ENCODE peak calls at places on chromosomes 16 and 17, in six cellular contexts. One of them, this sample, is unnamed.

GRCh38 chr17:51559778-51560177 is 299.4 kb downstream of the UTP18 start:
- DNase-seq in amniotic epithelial cell: no peak
- DNase-seq in adipocyte: no peak
- DNase-seq in astrocyte of the cerebellum: no peak
- DNase-seq in kidney epithelial cell: no peak
- DNase-seq in HS-5: no peak
- DNase-seq in this sample: no peak

GRCh38 chr17:40436631-40437030 is 6.6 kb upstream of the IGFBP4 start:
- DNase-seq in amniotic epithelial cell: no peak
- DNase-seq in HS-5: no peak
- DNase-seq in kidney epithelial cell: no peak
- DNase-seq in astrocyte of the cerebellum: no peak
- DNase-seq in adipocyte: no peak
- DNase-seq in this sample: no peak

GRCh38 chr17:34451313-34451712 is 88.3 kb upstream of the CCL1 start:
- DNase-seq in HS-5: no peak
- DNase-seq in amniotic epithelial cell: no peak
- DNase-seq in kidney epithelial cell: no peak
- DNase-seq in adipocyte: peak; percentile 8
- DNase-seq in astrocyte of the cerebellum: no peak
- DNase-seq in this sample: no peak

GRCh38 chr16:69601250-69601649 is 35.5 kb downstream of the NFAT5 start:
- DNase-seq in HS-5: no peak
- DNase-seq in amniotic epithelial cell: no peak
- DNase-seq in astrocyte of the cerebellum: no peak
- DNase-seq in kidney epithelial cell: no peak
- DNase-seq in adipocyte: no peak
- DNase-seq in this sample: no peak

GRCh38 chr17:1649844-1650409 is at the start of gene RILP:
- DNase-seq in adipocyte: no peak
- DNase-seq in kidney epithelial cell: no peak
- DNase-seq in amniotic epithelial cell: peak; percentile 40
- DNase-seq in astrocyte of the cerebellum: no peak
- DNase-seq in HS-5: no peak
- DNase-seq in this sample: no peak

GRCh38 chr17:75265614-75266314 is 4.1 kb downstream of the MRPS7 start:
- DNase-seq in astrocyte of the cerebellum: no peak
- DNase-seq in amniotic epithelial cell: no peak
- DNase-seq in kidney epithelial cell: no peak
- DNase-seq in adipocyte: no peak
- DNase-seq in HS-5: no peak
- DNase-seq in this sample: no peak

GRCh38 chr17:37650419-37651003 is 7.3 kb upstream of the DDX52 start:
- DNase-seq in kidney epithelial cell: no peak
- DNase-seq in amniotic epithelial cell: peak; percentile 50
- DNase-seq in HS-5: no peak
- DNase-seq in astrocyte of the cerebellum: no peak
- DNase-seq in adipocyte: peak; percentile 79
- DNase-seq in this sample: no peak

GRCh38 chr16:56332464-56333079 is 92.8 kb downstream of the AMFR start:
- DNase-seq in HS-5: no peak
- DNase-seq in amniotic epithelial cell: peak; percentile 74
- DNase-seq in astrocyte of the cerebellum: no peak
- DNase-seq in adipocyte: peak; percentile 56
- DNase-seq in kidney epithelial cell: no peak
- DNase-seq in this sample: no peak

GRCh38 chr17:3602499-3602898 is 6.7 kb downstream of the TRPV1 start:
- DNase-seq in kidney epithelial cell: no peak
- DNase-seq in astrocyte of the cerebellum: no peak
- DNase-seq in adipocyte: peak; percentile 14
- DNase-seq in amniotic epithelial cell: peak; percentile 16
- DNase-seq in HS-5: no peak
- DNase-seq in this sample: no peak

GRCh38 chr17:82789051-82789592 is 37.3 kb downstream of the TBCD start:
- DNase-seq in astrocyte of the cerebellum: no peak
- DNase-seq in HS-5: no peak
- DNase-seq in kidney epithelial cell: no peak
- DNase-seq in amniotic epithelial cell: no peak
- DNase-seq in adipocyte: no peak
- DNase-seq in this sample: no peak

GRCh38 chr16:57092786-57093301 is 461 bp downstream of the CPNE2 start:
- DNase-seq in astrocyte of the cerebellum: no peak
- DNase-seq in adipocyte: peak; percentile 72
- DNase-seq in amniotic epithelial cell: no peak
- DNase-seq in kidney epithelial cell: no peak
- DNase-seq in HS-5: no peak
- DNase-seq in this sample: no peak

GRCh38 chr16:86181526-86181925 is 282.6 kb downstream of the IRF8 start:
- DNase-seq in kidney epithelial cell: no peak
- DNase-seq in HS-5: no peak
- DNase-seq in astrocyte of the cerebellum: no peak
- DNase-seq in adipocyte: no peak
- DNase-seq in amniotic epithelial cell: no peak
- DNase-seq in this sample: no peak

GRCh38 chr16:75703341-75703740 is 2.1 kb upstream of the DUXB start:
- DNase-seq in amniotic epithelial cell: peak; percentile 30
- DNase-seq in kidney epithelial cell: no peak
- DNase-seq in astrocyte of the cerebellum: no peak
- DNase-seq in HS-5: peak; percentile 43
- DNase-seq in adipocyte: peak; percentile 6
- DNase-seq in this sample: peak; percentile 23

This sample was measured in osteocyte.